ENCODE peak calls at places on chromosomes 2 and 18, in six cellular contexts. J, M, G, W, F and I are unnamed samples.

GRCh38 chr2:137888845-137889244 is 75.4 kb upstream of the HNMT start:
- DNase-seq in J (peak; percentile 61), M (peak; percentile 19), G (peak; percentile 50), W (no peak), F (peak; percentile 48), I (peak; percentile 53)

GRCh38 chr2:96249654-96250053 is 16.1 kb downstream of the TMEM127 start:
- DNase-seq in J (no peak), M (no peak), G (no peak), W (no peak), F (no peak), I (no peak)

GRCh38 chr2:96913398-96914202 is 43.7 kb upstream of the SEMA4C start:
- DNase-seq in J (no peak), M (no peak), G (no peak), W (peak; percentile 53), F (no peak), I (peak; percentile 49)

GRCh38 chr2:3598912-3599854 is 4.3 kb downstream of the COLEC11 start:
- DNase-seq in J (no peak), M (no peak), G (no peak), W (no peak), F (no peak), I (no peak)

GRCh38 chr2:236769981-236770671 is 200.5 kb downstream of the ACKR3 start:
- DNase-seq in J (peak; percentile 87), M (no peak), G (no peak), W (no peak), F (no peak), I (no peak)

GRCh38 chr2:6754412-6754811 is 111.3 kb downstream of the CMPK2 start:
- DNase-seq in J (no peak), M (no peak), G (no peak), W (no peak), F (no peak), I (no peak)

GRCh38 chr2:240458900-240459391 is 23.5 kb downstream of the GPC1 start:
- DNase-seq in J (no peak), M (peak; percentile 11), G (no peak), W (no peak), F (no peak), I (no peak)

GRCh38 chr18:8424481-8424880 is 184.8 kb upstream of the RAB12 start:
- DNase-seq in J (no peak), M (no peak), G (no peak), W (no peak), F (no peak), I (no peak)

GRCh38 chr2:241885701-241886643 is 16.4 kb downstream of the RTP5 start:
- DNase-seq in J (no peak), M (peak; percentile 5), G (no peak), W (no peak), F (no peak), I (no peak)

GRCh38 chr2:164792316-164793127 is 49.1 kb downstream of the COBLL1 start:
- DNase-seq in J (peak; percentile 34), M (no peak), G (no peak), W (no peak), F (no peak), I (no peak)

GRCh38 chr2:177724398-177725287 is 332.1 kb downstream of the AGPS start:
- DNase-seq in J (peak; percentile 44), M (peak; percentile 36), G (peak; percentile 59), W (peak; percentile 20), F (peak; percentile 26), I (no peak)

GRCh38 chr2:172456002-172456401 is 28.6 kb downstream of the ITGA6 start:
- DNase-seq in J (no peak), M (no peak), G (no peak), W (no peak), F (peak; percentile 50), I (peak; percentile 64)

GRCh38 chr2:2232167-2232566 is 98.9 kb downstream of the MYT1L start:
- DNase-seq in J (no peak), M (no peak), G (no peak), W (no peak), F (peak; percentile 72), I (no peak)

GRCh38 chr18:78812067-78812466 is 167.6 kb upstream of the SALL3 start:
- DNase-seq in J (no peak), M (no peak), G (no peak), W (no peak), F (no peak), I (no peak)

GRCh38 chr18:80250740-80251364 is 3.5 kb upstream of the PARD6G start:
- DNase-seq in J (no peak), M (no peak), G (no peak), W (no peak), F (no peak), I (no peak)

GRCh38 chr2:18368008-18368407 is 192.4 kb downstream of the RDH14 start:
- DNase-seq in J (no peak), M (no peak), G (no peak), W (no peak), F (no peak), I (no peak)

GRCh38 chr2:68994864-68995263 is 18.1 kb upstream of the ANTXR1 start:
- DNase-seq in J (no peak), M (peak; percentile 42), G (no peak), W (no peak), F (no peak), I (no peak)

GRCh38 chr2:10480359-10480949 is 32.3 kb upstream of the ODC1 start:
- DNase-seq in J (no peak), M (no peak), G (no peak), W (no peak), F (no peak), I (no peak)

GRCh38 chr2:73986085-73986680 is 1.5 kb downstream of the TET3 start:
- DNase-seq in J (no peak), M (no peak), G (no peak), W (no peak), F (no peak), I (peak; percentile 51)

GRCh38 chr2:19425419-19425818 is 67.0 kb upstream of the OSR1 start:
- DNase-seq in J (no peak), M (no peak), G (no peak), W (no peak), F (no peak), I (no peak)

DNA sequence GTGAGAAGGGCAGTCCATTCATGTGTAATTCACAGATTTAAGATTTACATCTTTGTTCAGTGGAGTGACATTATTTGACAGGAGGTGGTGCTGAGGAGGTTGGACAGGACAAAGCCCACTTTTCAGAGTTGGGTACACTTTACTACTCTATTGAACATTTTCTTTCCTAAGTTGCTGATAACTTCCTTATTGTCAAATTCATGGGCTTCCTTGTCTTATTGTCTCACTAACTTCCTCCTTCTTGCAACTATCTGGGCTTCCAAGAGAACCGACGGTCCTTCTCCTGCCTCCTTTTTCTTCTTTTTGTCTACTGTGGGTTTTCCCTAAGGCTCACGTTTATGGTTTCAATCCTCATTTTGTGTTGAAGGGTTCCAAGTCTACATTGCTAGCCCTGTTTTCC is 67.7 kb upstream of the DNMT3A start:
- DNase-seq in J (no peak), M (no peak), G (no peak), W (no peak), F (no peak), I (no peak)
- H3K4me1 ChIP-seq in J (no peaks in the 10 kb centered on the region), M (peaks cover 7% of the 10 kb centered on the region), G (no peaks in the 10 kb centered on the region), W (no peaks in the 10 kb centered on the region), F (no peaks in the 10 kb centered on the region), I (no peaks in the 10 kb centered on the region)

GRCh38 chr2:45885111-45885685 is 233.7 kb downstream of the PRKCE start:
- DNase-seq in J (no peak), M (no peak), G (no peak), W (no peak), F (no peak), I (no peak)
- H3K4me1 ChIP-seq in J (no peaks in the 10 kb centered on the region), M (peaks cover 87% of the 10 kb centered on the region), G (peaks cover 5% of the 10 kb centered on the region), W (no peaks in the 10 kb centered on the region), F (peaks cover 63% of the 10 kb centered on the region), I (no peaks in the 10 kb centered on the region)

DNA sequence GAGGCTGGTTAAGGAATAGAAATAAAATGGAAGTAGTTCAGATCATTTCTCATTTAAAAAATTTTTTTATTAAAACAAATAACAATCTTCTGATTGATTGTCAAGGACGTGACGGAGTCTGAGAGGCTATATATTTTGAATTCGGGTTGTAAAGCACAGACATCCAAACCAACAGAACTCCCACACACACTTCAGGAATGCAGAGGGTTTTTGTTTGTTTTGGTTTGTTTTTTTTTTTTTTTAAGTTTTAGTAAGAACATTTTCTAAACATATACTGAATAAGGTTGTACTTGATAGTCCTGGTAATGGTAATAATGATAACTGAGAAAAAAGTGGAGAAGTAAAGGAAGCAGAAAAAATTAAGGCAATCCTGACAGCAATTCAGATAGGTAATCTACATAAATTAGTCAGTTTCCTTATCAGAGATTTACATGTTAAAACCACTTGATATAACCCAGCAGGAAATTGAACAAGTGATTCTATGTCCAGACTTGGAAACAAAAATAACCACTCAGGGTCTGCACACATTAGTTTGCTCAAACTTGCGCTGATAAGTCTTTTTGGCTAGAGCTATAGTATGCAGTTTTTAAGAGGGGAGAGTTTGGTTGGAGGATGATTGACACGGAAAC is 51.5 kb upstream of the CTAGE1 start:
- DNase-seq in J (no peak), M (no peak), G (no peak), W (no peak), F (no peak), I (no peak)
- H3K4me1 ChIP-seq in J (peaks cover 56% of the 10 kb centered on the region), M (peaks cover 66% of the 10 kb centered on the region), G (peaks cover 5% of the 10 kb centered on the region), W (no peaks in the 10 kb centered on the region), F (peaks cover 57% of the 10 kb centered on the region), I (peaks cover 3% of the 10 kb centered on the region)

DNA sequence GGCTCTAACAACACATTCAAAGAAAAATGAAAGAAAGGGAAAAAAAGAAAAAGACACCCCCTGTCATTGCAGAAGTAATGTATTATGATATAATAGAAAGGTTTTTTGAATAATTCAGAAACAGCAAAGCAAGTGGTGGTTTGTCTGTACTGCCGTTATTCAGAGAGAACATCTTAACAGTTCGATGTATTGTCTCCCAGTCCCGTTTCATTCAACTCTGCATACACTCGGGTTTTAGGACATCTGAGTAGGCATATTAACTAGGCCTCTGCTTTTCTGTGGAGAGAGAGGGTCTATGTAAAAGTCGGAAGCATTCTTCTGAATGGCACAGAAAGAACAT is 77.6 kb upstream of the TXNDC2 start:
- DNase-seq in J (no peak), M (no peak), G (no peak), W (no peak), F (no peak), I (no peak)
- H3K4me1 ChIP-seq in J (peaks cover 38% of the 10 kb centered on the region), M (peaks cover 59% of the 10 kb centered on the region), G (no peaks in the 10 kb centered on the region), W (no peaks in the 10 kb centered on the region), F (peaks cover 22% of the 10 kb centered on the region), I (no peaks in the 10 kb centered on the region)

GRCh38 chr2:147440694-147441093 is 404.1 kb upstream of the ACVR2A start:
- DNase-seq in J (no peak), M (no peak), G (no peak), W (no peak), F (no peak), I (no peak)
- H3K4me1 ChIP-seq in J (no peaks in the 10 kb centered on the region), M (no peaks in the 10 kb centered on the region), G (no peaks in the 10 kb centered on the region), W (no peaks in the 10 kb centered on the region), F (no peaks in the 10 kb centered on the region), I (no peaks in the 10 kb centered on the region)

GRCh38 chr2:197161738-197162137 is 148.8 kb downstream of the ANKRD44 start:
- DNase-seq in J (no peak), M (no peak), G (no peak), W (no peak), F (no peak), I (no peak)
- H3K4me1 ChIP-seq in J (peaks cover 29% of the 10 kb centered on the region), M (peaks cover 20% of the 10 kb centered on the region), G (no peaks in the 10 kb centered on the region), W (peaks cover 46% of the 10 kb centered on the region), F (peaks cover 14% of the 10 kb centered on the region), I (no peaks in the 10 kb centered on the region)

GRCh38 chr18:75904416-75904815 is 476.9 kb upstream of the SMIM21 start:
- DNase-seq in J (no peak), M (no peak), G (no peak), W (no peak), F (no peak), I (no peak)
- H3K4me1 ChIP-seq in J (no peaks in the 10 kb centered on the region), M (no peaks in the 10 kb centered on the region), G (no peaks in the 10 kb centered on the region), W (no peaks in the 10 kb centered on the region), F (no peaks in the 10 kb centered on the region), I (no peaks in the 10 kb centered on the region)